ENCODE peak calls at places on chromosome 18, in seven cellular contexts. One of them, this sample, is unnamed.
A peak's percentile ranks its signal among the peaks of the same experiment; 100 is the strongest.

GRCh38 chr18:34867520-34867919 is 157.4 kb downstream of the DTNA start:
- DNase-seq in GM13976: no peak
- DNase-seq in RWPE1: no peak
- DNase-seq in IMR-90: no peak
- DNase-seq in ovary: no peak
- DNase-seq in HCT116: peak; percentile 18
- DNase-seq in fibroblast of lung: no peak
- DNase-seq in this sample: no peak

GRCh38 chr18:64171576-64171975 is 22.7 kb upstream of the LINC00305 start:
- DNase-seq in GM13976: no peak
- DNase-seq in RWPE1: no peak
- DNase-seq in IMR-90: no peak
- DNase-seq in ovary: no peak
- DNase-seq in HCT116: no peak
- DNase-seq in fibroblast of lung: no peak
- DNase-seq in this sample: no peak

GRCh38 chr18:76177160-76177559 is 317.9 kb downstream of the ZNF516 start:
- DNase-seq in GM13976: no peak
- DNase-seq in RWPE1: no peak
- DNase-seq in IMR-90: no peak
- DNase-seq in ovary: no peak
- DNase-seq in HCT116: no peak
- DNase-seq in fibroblast of lung: no peak
- DNase-seq in this sample: no peak

GRCh38 chr18:57131782-57132181 is 15.1 kb upstream of the BOD1L2 start:
- DNase-seq in GM13976: no peak
- DNase-seq in RWPE1: no peak
- DNase-seq in IMR-90: no peak
- DNase-seq in ovary: no peak
- DNase-seq in HCT116: no peak
- DNase-seq in fibroblast of lung: no peak
- DNase-seq in this sample: no peak

GRCh38 chr18:31241900-31242409 is 76.0 kb upstream of the DSG1 start:
- DNase-seq in GM13976: no peak
- DNase-seq in RWPE1: peak; percentile 83
- DNase-seq in IMR-90: peak; percentile 16
- DNase-seq in ovary: no peak
- DNase-seq in HCT116: peak; percentile 99
- DNase-seq in fibroblast of lung: peak; percentile 58
- DNase-seq in this sample: no peak

GRCh38 chr18:53753616-53754015 is 470.9 kb downstream of the MBD2 start:
- DNase-seq in GM13976: no peak
- DNase-seq in RWPE1: no peak
- DNase-seq in IMR-90: no peak
- DNase-seq in ovary: no peak
- DNase-seq in HCT116: no peak
- DNase-seq in fibroblast of lung: no peak
- DNase-seq in this sample: no peak

GRCh38 chr18:70377317-70377799 is 88.5 kb downstream of the SOCS6 start:
- DNase-seq in GM13976: no peak
- DNase-seq in RWPE1: no peak
- DNase-seq in IMR-90: no peak
- DNase-seq in ovary: no peak
- DNase-seq in HCT116: no peak
- DNase-seq in fibroblast of lung: peak; percentile 54
- DNase-seq in this sample: peak; percentile 38

GRCh38 chr18:70046207-70046606 is 98.5 kb upstream of the CD226 start:
- DNase-seq in GM13976: no peak
- DNase-seq in RWPE1: no peak
- DNase-seq in IMR-90: no peak
- DNase-seq in ovary: no peak
- DNase-seq in HCT116: no peak
- DNase-seq in fibroblast of lung: peak; percentile 61
- DNase-seq in this sample: no peak

GRCh38 chr18:55998071-55998522 is 410.1 kb upstream of the TCF4 start:
- DNase-seq in GM13976: no peak
- DNase-seq in RWPE1: no peak
- DNase-seq in IMR-90: peak; percentile 56
- DNase-seq in ovary: no peak
- DNase-seq in HCT116: no peak
- DNase-seq in fibroblast of lung: peak; percentile 69
- DNase-seq in this sample: peak; percentile 88

GRCh38 chr18:21444465-21445023 is 156.0 kb downstream of the ESCO1 start:
- DNase-seq in GM13976: peak; percentile 62
- DNase-seq in RWPE1: peak; percentile 55
- DNase-seq in IMR-90: peak; percentile 59
- DNase-seq in ovary: peak; percentile 35
- DNase-seq in HCT116: peak; percentile 64
- DNase-seq in fibroblast of lung: peak; percentile 55
- DNase-seq in this sample: no peak

GRCh38 chr18:10285283-10285640 is 169.2 kb upstream of the APCDD1 start:
- DNase-seq in GM13976: no peak
- DNase-seq in RWPE1: no peak
- DNase-seq in IMR-90: no peak
- DNase-seq in ovary: no peak
- DNase-seq in HCT116: no peak
- DNase-seq in fibroblast of lung: no peak
- DNase-seq in this sample: no peak

GRCh38 chr18:48149020-48149685 is 218.7 kb upstream of the SMAD2 start:
- DNase-seq in GM13976: no peak
- DNase-seq in RWPE1: no peak
- DNase-seq in IMR-90: no peak
- DNase-seq in ovary: peak; percentile 46
- DNase-seq in HCT116: no peak
- DNase-seq in fibroblast of lung: no peak
- DNase-seq in this sample: no peak

GRCh38 chr18:28823506-28824182 is 646.7 kb upstream of the CDH2 start:
- DNase-seq in GM13976: no peak
- DNase-seq in RWPE1: peak; percentile 0
- DNase-seq in IMR-90: no peak
- DNase-seq in ovary: no peak
- DNase-seq in HCT116: no peak
- DNase-seq in fibroblast of lung: no peak
- DNase-seq in this sample: no peak

GRCh38 chr18:39058386-39059000 is 1492.9 kb upstream of the CELF4 start:
- DNase-seq in GM13976: no peak
- DNase-seq in RWPE1: no peak
- DNase-seq in IMR-90: no peak
- DNase-seq in ovary: no peak
- DNase-seq in HCT116: no peak
- DNase-seq in fibroblast of lung: no peak
- DNase-seq in this sample: no peak

GRCh38 chr18:11066038-11066437 is 83.3 kb downstream of the PIEZO2 start:
- DNase-seq in GM13976: no peak
- DNase-seq in RWPE1: no peak
- DNase-seq in IMR-90: no peak
- DNase-seq in ovary: no peak
- DNase-seq in HCT116: no peak
- DNase-seq in fibroblast of lung: no peak
- DNase-seq in this sample: no peak

GRCh38 chr18:56789004-56789888 is 138.1 kb downstream of the WDR7 start:
- DNase-seq in GM13976: peak; percentile 29
- DNase-seq in RWPE1: peak; percentile 3
- DNase-seq in IMR-90: peak; percentile 13
- DNase-seq in ovary: no peak
- DNase-seq in HCT116: peak; percentile 23
- DNase-seq in fibroblast of lung: no peak
- DNase-seq in this sample: peak; percentile 14

GRCh38 chr18:24326211-24326610 is 71.4 kb downstream of the OSBPL1A start:
- DNase-seq in GM13976: no peak
- DNase-seq in RWPE1: no peak
- DNase-seq in IMR-90: no peak
- DNase-seq in ovary: no peak
- DNase-seq in HCT116: no peak
- DNase-seq in fibroblast of lung: no peak
- DNase-seq in this sample: no peak

GRCh38 chr18:63132819-63133200 is 186.8 kb downstream of the BCL2 start:
- DNase-seq in GM13976: no peak
- DNase-seq in RWPE1: no peak
- DNase-seq in IMR-90: no peak
- DNase-seq in ovary: no peak
- DNase-seq in HCT116: no peak
- DNase-seq in fibroblast of lung: no peak
- DNase-seq in this sample: no peak

GRCh38 chr18:63131106-63131943 is 188.2 kb downstream of the BCL2 start:
- DNase-seq in GM13976: peak; percentile 57
- DNase-seq in RWPE1: peak; percentile 27
- DNase-seq in IMR-90: peak; percentile 59
- DNase-seq in ovary: peak; percentile 69
- DNase-seq in HCT116: no peak
- DNase-seq in fibroblast of lung: peak; percentile 39
- DNase-seq in this sample: peak; percentile 33

GRCh38 chr18:63131944-63132818 is 187.4 kb downstream of the BCL2 start:
- DNase-seq in GM13976: no peak
- DNase-seq in RWPE1: no peak
- DNase-seq in IMR-90: no peak
- DNase-seq in ovary: no peak
- DNase-seq in HCT116: no peak
- DNase-seq in fibroblast of lung: no peak
- DNase-seq in this sample: no peak

GRCh38 chr18:63128242-63128967 is 191.2 kb downstream of the BCL2 start:
- DNase-seq in GM13976: no peak
- DNase-seq in RWPE1: no peak
- DNase-seq in IMR-90: no peak
- DNase-seq in ovary: no peak
- DNase-seq in HCT116: no peak
- DNase-seq in fibroblast of lung: no peak
- DNase-seq in this sample: no peak

GRCh38 chr18:63130176-63130575 is 189.4 kb downstream of the BCL2 start:
- DNase-seq in GM13976: no peak
- DNase-seq in RWPE1: no peak
- DNase-seq in IMR-90: no peak
- DNase-seq in ovary: no peak
- DNase-seq in HCT116: no peak
- DNase-seq in fibroblast of lung: no peak
- DNase-seq in this sample: no peak
- TF ChIP-seq CTCF in GM13976: no peak
- TF ChIP-seq CTCF in RWPE1: no peak
- TF ChIP-seq CTCF in IMR-90: no peak
- TF ChIP-seq CTCF in ovary: no peak
- TF ChIP-seq CTCF in HCT116: no peak
- TF ChIP-seq CTCF in fibroblast of lung: no peak
- TF ChIP-seq CTCF in this sample: no peak

DNA sequence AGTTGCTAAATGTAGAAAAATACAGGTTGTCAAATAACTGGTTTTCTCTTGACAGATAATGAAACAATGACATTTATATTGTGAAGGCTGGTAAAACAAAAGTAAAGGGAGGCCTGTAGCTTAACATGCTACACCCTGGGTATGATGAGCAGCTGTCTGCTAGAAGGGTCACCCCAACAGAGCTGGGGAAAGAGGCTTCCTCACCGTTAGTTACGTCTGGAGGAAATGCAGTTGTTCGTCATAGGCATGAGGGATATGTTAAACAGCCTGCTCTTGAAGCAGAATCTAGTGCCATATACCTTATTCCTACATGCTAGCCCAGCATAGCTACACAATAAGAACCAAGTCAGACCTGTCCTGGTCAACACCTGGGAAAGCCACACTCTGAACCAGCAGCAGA is 49.9 kb downstream of the LPIN2 start:
- DNase-seq in GM13976: no peak
- DNase-seq in RWPE1: no peak
- DNase-seq in IMR-90: no peak
- DNase-seq in ovary: no peak
- DNase-seq in HCT116: no peak
- DNase-seq in fibroblast of lung: no peak
- DNase-seq in this sample: no peak
- TF ChIP-seq CTCF in GM13976: no peak
- TF ChIP-seq CTCF in RWPE1: no peak
- TF ChIP-seq CTCF in IMR-90: no peak
- TF ChIP-seq CTCF in ovary: no peak
- TF ChIP-seq CTCF in HCT116: no peak
- TF ChIP-seq CTCF in fibroblast of lung: no peak
- TF ChIP-seq CTCF in this sample: no peak

DNA sequence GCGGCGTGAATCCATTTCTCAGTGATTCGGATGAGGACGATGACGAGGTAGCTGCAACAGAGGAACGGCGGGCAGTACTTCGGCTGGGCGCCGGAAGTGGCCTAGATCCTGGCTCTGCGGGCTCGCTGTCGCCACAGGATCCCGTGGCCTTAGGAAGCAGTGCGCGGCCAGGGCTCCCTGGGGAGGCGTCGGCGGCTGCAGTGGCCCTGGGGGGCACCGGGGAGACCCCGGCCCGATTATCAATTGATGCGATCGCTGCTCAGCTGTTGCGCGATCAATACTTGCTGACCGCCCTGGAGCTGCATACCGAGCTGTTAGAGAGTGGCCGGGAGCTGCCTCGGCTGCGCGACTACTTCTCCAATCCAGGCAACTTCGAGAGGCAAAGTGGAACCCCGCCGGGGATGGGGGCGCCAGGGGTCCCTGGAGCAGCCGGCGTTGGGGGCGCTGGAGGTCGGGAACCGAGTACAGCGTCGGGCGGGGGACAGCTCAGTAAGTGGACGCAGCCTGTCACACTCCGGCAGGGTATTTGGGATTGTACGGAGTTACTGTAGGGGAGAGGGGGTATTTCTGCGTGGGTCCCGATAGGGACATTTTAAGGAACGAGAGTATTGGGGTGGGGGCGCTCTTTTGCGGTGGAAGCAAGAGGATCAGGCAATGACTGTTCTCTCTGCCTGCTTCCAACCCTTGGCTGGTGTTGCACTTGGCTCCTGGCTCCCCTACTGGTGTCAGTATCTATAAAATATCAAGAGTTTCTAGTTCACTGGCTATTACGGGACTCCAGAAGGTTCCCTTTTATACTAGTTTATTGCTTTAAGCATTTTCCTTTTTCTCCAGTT is 706 bp downstream of the RELCH start:
- DNase-seq in GM13976: peak; percentile 25
- DNase-seq in RWPE1: no peak
- DNase-seq in IMR-90: peak; percentile 21
- DNase-seq in ovary: peak; percentile 37
- DNase-seq in HCT116: no peak
- DNase-seq in fibroblast of lung: peak; percentile 20
- DNase-seq in this sample: peak; percentile 53
- TF ChIP-seq CTCF in GM13976: no peak
- TF ChIP-seq CTCF in RWPE1: peak; percentile 12
- TF ChIP-seq CTCF in IMR-90: peak; percentile 7
- TF ChIP-seq CTCF in ovary: no peak
- TF ChIP-seq CTCF in HCT116: no peak
- TF ChIP-seq CTCF in fibroblast of lung: peak; percentile 16
- TF ChIP-seq CTCF in this sample: no peak

GRCh38 chr18:711693-712400 is 583 bp downstream of the ENOSF1 start:
- DNase-seq in GM13976: peak; percentile 73
- DNase-seq in RWPE1: peak; percentile 67
- DNase-seq in IMR-90: peak; percentile 88
- DNase-seq in ovary: peak; percentile 69
- DNase-seq in HCT116: peak; percentile 57
- DNase-seq in fibroblast of lung: peak; percentile 76
- DNase-seq in this sample: peak; percentile 89
- TF ChIP-seq CTCF in GM13976: peak; percentile 16
- TF ChIP-seq CTCF in RWPE1: no peak
- TF ChIP-seq CTCF in IMR-90: peak; percentile 9
- TF ChIP-seq CTCF in ovary: no peak
- TF ChIP-seq CTCF in HCT116: peak; percentile 7
- TF ChIP-seq CTCF in fibroblast of lung: peak; percentile 1
- TF ChIP-seq CTCF in this sample: no peak

This sample was measured in foreskin fibroblast.